ENCODE peak calls at places on chromosome 12, in ten cellular contexts. X is caudate nucleus, C is NCI-H226, K is AG10803, S is fibroblast of the aortic adventitia, M is RWPE2, P is HTR-8/SVneo, F is islet precursor cell, I is AG08396, Q is erythroblast. Z is an unnamed sample.

GRCh38 chr12:3496964-3497363 is 6.0 kb downstream of the PRMT8 start:
- DNase-seq in X (no peak), C (no peak), K (no peak), S (no peak), M (no peak), P (no peak), F (peak; percentile 71), I (no peak), Q (no peak), Z (no peak)

GRCh38 chr12:116267948-116268347 is 9.5 kb downstream of the MED13L start:
- DNase-seq in X (no peak), C (no peak), K (peak; percentile 27), S (no peak), M (no peak), P (no peak), F (no peak), I (no peak), Q (no peak), Z (no peak)

GRCh38 chr12:123148223-123148622 is 2.7 kb downstream of the PITPNM2 start:
- DNase-seq in X (no peak), C (no peak), K (no peak), S (no peak), M (no peak), P (no peak), F (no peak), I (no peak), Q (no peak), Z (no peak)

GRCh38 chr12:111409403-111410228 is 3.9 kb downstream of the SH2B3 start:
- DNase-seq in X (no peak), C (peak; percentile 28), K (peak; percentile 77), S (peak; percentile 61), M (no peak), P (peak; percentile 77), F (peak; percentile 76), I (no peak), Q (peak; percentile 62), Z (no peak)

GRCh38 chr12:49037111-49037946 is 18.8 kb upstream of the PRKAG1 start:
- DNase-seq in X (no peak), C (no peak), K (no peak), S (no peak), M (peak; percentile 49), P (no peak), F (no peak), I (no peak), Q (no peak), Z (no peak)

GRCh38 chr12:122895757-122896636 is at the start of gene VPS37B:
- DNase-seq in X (peak; percentile 58), C (peak; percentile 60), K (peak; percentile 84), S (peak; percentile 79), M (no peak), P (peak; percentile 85), F (peak; percentile 87), I (peak; percentile 96), Q (peak; percentile 94), Z (peak; percentile 72)

GRCh38 chr12:100243137-100243536 is 23.7 kb downstream of the DEPDC4 start:
- DNase-seq in X (no peak), C (no peak), K (no peak), S (no peak), M (no peak), P (no peak), F (no peak), I (no peak), Q (no peak), Z (no peak)

GRCh38 chr12:119869720-119870119 is 7.4 kb downstream of the CIT start:
- DNase-seq in X (no peak), C (peak; percentile 68), K (peak; percentile 96), S (peak; percentile 95), M (peak; percentile 69), P (peak; percentile 42), F (peak; percentile 60), I (peak; percentile 87), Q (peak; percentile 81), Z (peak; percentile 79)

GRCh38 chr12:68910128-68910527 is 22.8 kb downstream of the CPM start:
- DNase-seq in X (no peak), C (no peak), K (no peak), S (no peak), M (no peak), P (no peak), F (no peak), I (no peak), Q (no peak), Z (peak; percentile 48)

GRCh38 chr12:89040146-89040964 is 311.9 kb downstream of the DUSP6 start:
- DNase-seq in X (no peak), C (peak; percentile 59), K (no peak), S (peak; percentile 8), M (no peak), P (no peak), F (no peak), I (no peak), Q (no peak), Z (peak; percentile 68)

GRCh38 chr12:117000316-117000715 is 89.6 kb downstream of the FBXW8 start:
- DNase-seq in X (no peak), C (no peak), K (no peak), S (no peak), M (no peak), P (no peak), F (no peak), I (no peak), Q (no peak), Z (no peak)

GRCh38 chr12:9103050-9103854 is 12.5 kb downstream of the A2M start:
- DNase-seq in X (no peak), C (no peak), K (no peak), S (no peak), M (no peak), P (no peak), F (no peak), I (no peak), Q (no peak), Z (peak; percentile 1)

GRCh38 chr12:57152408-57153038 is 5.1 kb upstream of the LRP1-AS start:
- DNase-seq in X (no peak), C (no peak), K (peak; percentile 72), S (peak; percentile 89), M (no peak), P (no peak), F (no peak), I (peak; percentile 50), Q (no peak), Z (peak; percentile 37)

GRCh38 chr12:124752437-124753229 is 111.0 kb downstream of the SCARB1 start:
- DNase-seq in X (no peak), C (no peak), K (peak; percentile 74), S (peak; percentile 71), M (no peak), P (no peak), F (no peak), I (peak; percentile 62), Q (no peak), Z (no peak)

GRCh38 chr12:114444422-114445279 is 38.7 kb upstream of the TBX5 start:
- DNase-seq in X (no peak), C (no peak), K (peak; percentile 14), S (no peak), M (no peak), P (no peak), F (no peak), I (no peak), Q (peak; percentile 22), Z (peak; percentile 22)

GRCh38 chr12:50070314-50071060 is 13.1 kb downstream of the ASIC1 start:
- DNase-seq in X (peak; percentile 61), C (peak; percentile 75), K (peak; percentile 82), S (peak; percentile 93), M (peak; percentile 69), P (peak; percentile 80), F (peak; percentile 96), I (peak; percentile 80), Q (peak; percentile 90), Z (no peak)

GRCh38 chr12:68425998-68426397 is 93.8 kb upstream of the MDM1 start:
- DNase-seq in X (no peak), C (peak; percentile 83), K (peak; percentile 84), S (peak; percentile 86), M (no peak), P (no peak), F (peak; percentile 65), I (no peak), Q (no peak), Z (peak; percentile 56)

GRCh38 chr12:84924956-84925355 is 12.4 kb upstream of the SLC6A15 start:
- DNase-seq in X (no peak), C (peak; percentile 61), K (peak; percentile 58), S (peak; percentile 74), M (no peak), P (no peak), F (no peak), I (no peak), Q (no peak), Z (peak; percentile 38)

GRCh38 chr12:107398101-107398500 is 287.5 kb upstream of the PWP1 start:
- DNase-seq in X (no peak), C (no peak), K (no peak), S (no peak), M (no peak), P (no peak), F (no peak), I (no peak), Q (no peak), Z (no peak)

GRCh38 chr12:5081016-5081415 is 37.3 kb downstream of the KCNA5 start:
- DNase-seq in X (no peak), C (no peak), K (no peak), S (no peak), M (no peak), P (no peak), F (peak; percentile 78), I (no peak), Q (no peak), Z (no peak)

GRCh38 chr12:93737457-93738198 is 60.5 kb downstream of the CRADD start:
- DNase-seq in X (no peak), C (no peak), K (no peak), S (peak; percentile 39), M (no peak), P (no peak), F (no peak), I (no peak), Q (no peak), Z (no peak)

GRCh38 chr12:124327362-124328043 is 32.6 kb downstream of the RFLNA start:
- DNase-seq in X (no peak), C (no peak), K (no peak), S (no peak), M (no peak), P (no peak), F (no peak), I (no peak), Q (no peak), Z (no peak)

GRCh38 chr12:66627270-66627987 is 51.4 kb downstream of the GRIP1 start:
- DNase-seq in X (no peak), C (no peak), K (peak; percentile 50), S (no peak), M (no peak), P (no peak), F (no peak), I (no peak), Q (no peak), Z (no peak)

GRCh38 chr12:28955491-28955890 is 193.6 kb upstream of the FAR2 start:
- DNase-seq in X (no peak), C (no peak), K (peak; percentile 41), S (peak; percentile 59), M (no peak), P (no peak), F (no peak), I (no peak), Q (no peak), Z (no peak)

GRCh38 chr12:95590775-95591174 is 39.5 kb upstream of the USP44 start:
- DNase-seq in X (no peak), C (no peak), K (no peak), S (no peak), M (no peak), P (no peak), F (no peak), I (no peak), Q (no peak), Z (no peak)

GRCh38 chr12:18496156-18496555 is 234.8 kb downstream of the PIK3C2G start:
- DNase-seq in X (no peak), C (no peak), K (no peak), S (peak; percentile 24), M (no peak), P (no peak), F (no peak), I (no peak), Q (no peak), Z (no peak)

GRCh38 chr12:77814361-77814760 is 16.3 kb upstream of the NAV3 start:
- DNase-seq in X (no peak), C (no peak), K (no peak), S (no peak), M (no peak), P (no peak), F (no peak), I (no peak), Q (no peak), Z (no peak)

GRCh38 chr12:51351913-51352532 is 5.5 kb upstream of the CELA1 start:
- DNase-seq in X (peak; percentile 21), C (peak; percentile 45), K (peak; percentile 58), S (peak; percentile 72), M (no peak), P (peak; percentile 30), F (peak; percentile 91), I (peak; percentile 50), Q (peak; percentile 67), Z (no peak)